ENCODE peak calls at places on chromosomes 12 and 14, in six cellular contexts. A is BJ, N is fibroblast of mammary gland, Y is dorsolateral prefrontal cortex, Z is prostate gland, H is astrocyte of the spinal cord. P is an unnamed sample.

GRCh38 chr14:63435838-63436237 is 107.3 kb downstream of the PPP2R5E start:
- DNase-seq in A (peak), H (peak), Y (no peak), N (peak), Z (peak), P (no peak)

GRCh38 chr12:25598956-25599355 is 45.9 kb upstream of the LMNTD1 start:
- DNase-seq in Y (no peak), H (no peak), A (no peak), Z (no peak), N (no peak), P (no peak)

GRCh38 chr14:46432516-46432915 is 219.1 kb downstream of the RPL10L start:
- DNase-seq in A (no peak), Y (no peak), H (no peak), Z (no peak), N (no peak), P (no peak)

GRCh38 chr12:115149685-115150378 is 465.9 kb upstream of the TBX3 start:
- DNase-seq in A (peak), Y (no peak), Z (no peak), H (peak), N (peak), P (no peak)

GRCh38 chr14:99929601-99930000 is 135.6 kb upstream of the EVL start:
- DNase-seq in A (no peak), N (no peak), Y (no peak), Z (no peak), H (no peak), P (no peak)

GRCh38 chr12:4771960-4772566 is 51.9 kb downstream of the GALNT8 start:
- DNase-seq in Y (no peak), Z (no peak), N (no peak), A (no peak), H (no peak), P (no peak)

GRCh38 chr14:55438066-55438683 is 2.2 kb downstream of the TBPL2 start:
- DNase-seq in Z (no peak), H (peak), Y (no peak), N (peak), A (no peak), P (no peak)

GRCh38 chr12:116818341-116818856 is 62.8 kb downstream of the HRK start:
- DNase-seq in N (peak), Y (no peak), H (no peak), A (no peak), Z (peak), P (no peak)

GRCh38 chr14:65255583-65256443 is 153.5 kb upstream of the MAX start:
- DNase-seq in H (no peak), Y (no peak), N (no peak), A (no peak), Z (peak), P (no peak)

GRCh38 chr14:74584966-74585365 is 27.1 kb downstream of the LTBP2 start:
- DNase-seq in A (no peak), N (no peak), H (no peak), Y (no peak), Z (no peak), P (no peak)

GRCh38 chr12:1277905-1278304 is 286.9 kb downstream of the ERC1 start:
- DNase-seq in Z (no peak), A (no peak), H (no peak), N (no peak), Y (no peak), P (no peak)

GRCh38 chr14:50773632-50774541 is 57.1 kb downstream of the NIN start:
- DNase-seq in H (peak), N (peak), Z (peak), A (no peak), Y (peak), P (no peak)

GRCh38 chr12:63805704-63806672 is 26.3 kb downstream of the RXYLT1 start:
- DNase-seq in H (no peak), A (no peak), Z (peak), Y (no peak), N (no peak), P (no peak)

GRCh38 chr14:93747102-93747501 is 41.2 kb downstream of the PRIMA1 start:
- DNase-seq in Z (no peak), H (no peak), A (no peak), N (no peak), Y (peak), P (no peak)

GRCh38 chr12:92735131-92735721 is 32.4 kb downstream of the PLEKHG7 start:
- DNase-seq in Z (peak), A (peak), Y (no peak), H (peak), N (peak), P (peak)

GRCh38 chr14:100846309-100846859 is 20.5 kb downstream of the MEG3 start:
- DNase-seq in N (peak), A (no peak), H (no peak), Z (no peak), Y (no peak), P (no peak)

GRCh38 chr12:3489057-3489456 is 1.9 kb upstream of the PRMT8 start:
- DNase-seq in N (peak), Y (peak), Z (no peak), H (peak), A (no peak), P (no peak)

GRCh38 chr12:3492868-3493224 is 1.8 kb downstream of the PRMT8 start:
- DNase-seq in Y (no peak), N (no peak), A (no peak), H (no peak), Z (no peak), P (no peak)

GRCh38 chr12:3490848-3491382 is at the start of gene PRMT8:
- DNase-seq in H (peak), Y (peak), Z (no peak), A (no peak), N (no peak), P (no peak)

GRCh38 chr12:3493225-3494049 is 2.4 kb downstream of the PRMT8 start:
- DNase-seq in H (no peak), Z (no peak), A (no peak), Y (peak), N (no peak), P (no peak)

GRCh38 chr12:3491938-3492867 is 1.2 kb downstream of the PRMT8 start:
- DNase-seq in H (peak), A (no peak), N (peak), Y (peak), Z (peak), P (no peak)
- H3K4me3 ChIP-seq in H (no peak), A (no peak), N (no peak), Y (peak), Z (no peak), P (no peak)

DNA sequence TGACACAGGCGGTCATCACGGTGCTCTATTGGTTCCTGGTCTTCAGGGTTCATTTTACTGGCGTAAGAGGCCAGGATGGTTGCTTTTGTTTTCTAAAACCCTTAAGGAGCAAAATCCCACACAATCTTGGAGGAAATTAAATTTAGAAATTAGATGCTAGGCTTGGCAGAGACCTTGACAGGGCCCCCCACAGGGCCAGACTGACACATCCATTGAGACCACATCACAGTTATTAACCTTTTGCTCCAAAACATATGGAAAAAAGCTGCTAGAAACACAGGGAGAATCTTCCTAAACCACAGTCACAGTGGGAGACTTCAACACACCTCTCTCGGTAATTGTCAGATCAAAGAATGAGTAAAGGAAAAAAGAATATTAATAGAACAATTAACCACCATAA is 40.1 kb upstream of the TMEM179 start:
- DNase-seq in Z (no peak), A (no peak), Y (no peak), H (no peak), N (no peak), P (no peak)
- H3K4me3 ChIP-seq in Z (no peak), A (no peak), Y (no peak), H (no peak), N (no peak), P (no peak)

GRCh38 chr12:6362383-6362782 is 13.0 kb downstream of the SCNN1A start:
- DNase-seq in H (no peak), Y (no peak), N (no peak), Z (no peak), A (no peak), P (no peak)

GRCh38 chr12:6363010-6363329 is 12.4 kb downstream of the SCNN1A start:
- DNase-seq in Z (no peak), N (no peak), H (no peak), Y (no peak), A (no peak), P (no peak)

GRCh38 chr12:6361834-6362233 is 13.5 kb downstream of the SCNN1A start:
- DNase-seq in Z (no peak), A (no peak), Y (no peak), N (no peak), H (peak), P (no peak)

GRCh38 chr12:6363330-6364036 is 11.9 kb downstream of the SCNN1A start:
- DNase-seq in N (peak), Y (no peak), A (no peak), H (peak), Z (peak), P (no peak)

GRCh38 chr12:6364037-6364360 is 11.4 kb downstream of the SCNN1A start:
- DNase-seq in Y (no peak), H (no peak), A (no peak), Z (no peak), N (no peak), P (no peak)
- H3K4me3 ChIP-seq in Y (peak), H (no peak), A (peak), Z (peak), N (peak), P (peak)

GRCh38 chr12:57895337-57896138 is 45.8 kb upstream of the ATP23 start:
- DNase-seq in H (peak), A (no peak), Z (no peak), Y (no peak), N (peak), P (no peak)
- H3K4me3 ChIP-seq in H (no peak), A (no peak), Z (no peak), Y (peak), N (no peak), P (peak)